ENCODE peak calls at places on chromosomes 16 and 17, in nine cellular contexts. K, V, A, H, D, I, Z, R and X are unnamed samples.
A peak's percentile ranks its signal among the peaks of the same experiment; 100 is the strongest.

GRCh38 chr17:78112508-78113471 is 15.8 kb downstream of the TMC6 start:
- DNase-seq in D (peak; percentile 73), A (peak; percentile 91), V (no peak), K (peak; percentile 12), R (peak; percentile 86), I (peak; percentile 86), Z (peak; percentile 38), H (no peak), X (peak; percentile 81)

GRCh38 chr17:76293106-76293505 is 15.0 kb downstream of the QRICH2 start:
- DNase-seq in A (no peak), K (no peak), H (no peak), D (no peak), V (no peak), Z (no peak), R (no peak), I (no peak), X (no peak)

GRCh38 chr17:66549731-66550207 is 247.4 kb downstream of the PRKCA start:
- DNase-seq in R (no peak), I (no peak), K (peak; percentile 67), D (peak; percentile 24), H (peak; percentile 65), V (no peak), Z (no peak), A (no peak), X (peak; percentile 88)

GRCh38 chr17:42679492-42680330 is 1.9 kb downstream of the CCR10 start:
- DNase-seq in K (peak; percentile 76), I (peak; percentile 86), H (no peak), D (peak; percentile 70), A (peak; percentile 73), V (no peak), R (peak; percentile 79), Z (peak; percentile 70), X (peak; percentile 70)

GRCh38 chr17:47203984-47204721 is 5.0 kb upstream of the MYL4 start:
- DNase-seq in I (no peak), A (no peak), D (no peak), H (no peak), Z (peak; percentile 38), V (no peak), R (no peak), K (peak; percentile 35), X (no peak)

GRCh38 chr17:77184474-77184873 is 43.7 kb downstream of the SEC14L1 start:
- DNase-seq in H (no peak), K (no peak), R (no peak), I (no peak), Z (peak; percentile 39), V (no peak), D (peak; percentile 21), A (no peak), X (no peak)

GRCh38 chr16:88886915-88887521 is 20.6 kb upstream of the PABPN1L start:
- DNase-seq in D (no peak), K (no peak), V (no peak), A (no peak), R (peak; percentile 60), Z (no peak), H (no peak), I (peak; percentile 48), X (no peak)

GRCh38 chr17:18064053-18064452 is 23.7 kb upstream of the DRG2 start:
- DNase-seq in V (no peak), H (no peak), I (no peak), K (no peak), R (no peak), A (no peak), Z (no peak), D (no peak), X (no peak)

GRCh38 chr17:50947844-50948514 is 81.8 kb upstream of the TOB1 start:
- DNase-seq in Z (no peak), I (peak; percentile 96), V (no peak), R (peak; percentile 93), H (no peak), A (no peak), D (no peak), K (no peak), X (peak; percentile 46)

GRCh38 chr16:85329059-85329812 is 217.0 kb upstream of the CIBAR2 start:
- DNase-seq in A (peak; percentile 29), R (peak; percentile 73), V (no peak), D (peak; percentile 23), K (no peak), I (no peak), H (no peak), Z (no peak), X (no peak)

GRCh38 chr16:85326794-85327181 is 214.5 kb upstream of the CIBAR2 start:
- DNase-seq in I (no peak), A (no peak), V (no peak), D (no peak), K (no peak), H (no peak), Z (no peak), R (no peak), X (no peak)

GRCh38 chr16:85326113-85326793 is 214.0 kb upstream of the CIBAR2 start:
- DNase-seq in H (no peak), I (no peak), K (no peak), V (no peak), R (no peak), D (no peak), Z (no peak), A (no peak), X (no peak)

GRCh38 chr16:85328665-85329058 is 216.4 kb upstream of the CIBAR2 start:
- DNase-seq in A (peak; percentile 65), R (no peak), H (no peak), K (no peak), D (no peak), Z (no peak), I (no peak), V (no peak), X (no peak)

DNA sequence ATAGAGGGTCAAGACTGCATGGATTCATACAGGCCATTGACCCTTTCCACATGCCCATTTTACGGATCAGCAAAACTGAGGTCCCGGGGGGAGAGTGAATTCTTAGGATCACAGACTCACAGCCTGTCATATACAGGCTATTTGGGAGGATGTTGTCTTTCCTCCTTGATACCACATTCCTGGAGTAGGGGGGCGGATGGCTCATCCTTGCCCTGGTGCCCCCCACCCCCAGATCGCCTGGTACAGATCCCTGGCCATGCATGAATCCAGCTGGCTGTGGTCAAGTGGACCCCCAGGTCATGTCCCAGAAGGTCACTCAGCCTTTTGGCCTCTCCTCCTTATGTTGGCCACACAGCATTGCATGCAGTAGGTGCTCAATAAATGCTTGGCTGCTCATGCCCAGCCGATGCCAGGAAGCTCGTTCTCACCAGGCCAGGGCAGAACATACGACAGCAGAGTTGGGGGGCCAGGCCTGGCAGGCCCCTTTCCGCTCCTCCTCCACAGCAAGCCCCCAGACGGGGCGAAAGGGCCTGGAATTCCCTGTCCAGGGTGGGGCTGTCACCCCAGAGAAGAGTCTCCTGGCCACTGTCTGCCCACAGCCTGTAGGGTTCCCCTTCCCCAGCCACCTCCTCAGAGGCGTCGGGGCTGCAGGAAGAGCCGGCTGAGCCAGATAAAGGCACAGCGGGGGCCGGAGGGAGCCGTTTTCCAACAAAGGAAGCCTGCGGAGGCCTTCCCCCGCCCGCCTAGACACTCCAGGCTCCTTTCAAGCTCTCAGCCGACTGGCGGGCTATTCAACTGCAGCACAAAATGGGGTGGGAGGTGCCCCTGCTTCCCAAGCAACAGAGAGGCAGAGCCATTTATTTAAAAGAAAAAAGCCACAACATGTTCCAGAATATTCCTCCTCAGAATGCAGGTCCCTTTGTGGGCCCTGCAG is 215.7 kb upstream of the CIBAR2 start:
- DNase-seq in D (no peak), I (no peak), Z (no peak), A (peak; percentile 76), V (no peak), H (no peak), K (no peak), R (no peak), X (no peak)
- TF ChIP-seq CTCF in D (no peak), I (no peak), Z (no peak), A (no peak), V (no peak), H (no peak), K (no peak), R (no peak), X (no peak)

DNA sequence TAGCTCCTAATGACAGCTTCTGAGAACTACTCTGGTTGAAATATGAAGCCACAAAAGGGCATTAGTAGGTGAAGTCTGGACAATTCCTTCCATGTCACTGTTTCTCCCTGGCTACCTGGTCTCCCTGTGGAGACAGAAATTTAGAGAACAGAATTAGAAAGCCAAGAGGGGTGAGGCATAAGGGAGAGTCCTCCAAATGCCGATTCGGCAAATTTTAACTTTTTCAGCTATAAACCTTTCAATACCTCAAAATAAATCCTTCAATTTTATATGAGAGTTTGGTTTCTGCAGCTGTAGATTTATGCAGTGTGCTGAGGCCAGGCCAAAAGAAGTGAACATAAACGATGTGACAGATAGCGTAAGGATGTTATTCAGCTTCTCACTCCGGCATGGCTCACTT is 248.0 kb upstream of the SOX9 start:
- DNase-seq in I (no peak), R (no peak), H (no peak), D (no peak), A (no peak), K (no peak), V (no peak), Z (no peak), X (no peak)
- TF ChIP-seq CTCF in I (no peak), R (no peak), H (no peak), D (no peak), A (no peak), K (no peak), V (no peak), Z (no peak), X (no peak)

DNA sequence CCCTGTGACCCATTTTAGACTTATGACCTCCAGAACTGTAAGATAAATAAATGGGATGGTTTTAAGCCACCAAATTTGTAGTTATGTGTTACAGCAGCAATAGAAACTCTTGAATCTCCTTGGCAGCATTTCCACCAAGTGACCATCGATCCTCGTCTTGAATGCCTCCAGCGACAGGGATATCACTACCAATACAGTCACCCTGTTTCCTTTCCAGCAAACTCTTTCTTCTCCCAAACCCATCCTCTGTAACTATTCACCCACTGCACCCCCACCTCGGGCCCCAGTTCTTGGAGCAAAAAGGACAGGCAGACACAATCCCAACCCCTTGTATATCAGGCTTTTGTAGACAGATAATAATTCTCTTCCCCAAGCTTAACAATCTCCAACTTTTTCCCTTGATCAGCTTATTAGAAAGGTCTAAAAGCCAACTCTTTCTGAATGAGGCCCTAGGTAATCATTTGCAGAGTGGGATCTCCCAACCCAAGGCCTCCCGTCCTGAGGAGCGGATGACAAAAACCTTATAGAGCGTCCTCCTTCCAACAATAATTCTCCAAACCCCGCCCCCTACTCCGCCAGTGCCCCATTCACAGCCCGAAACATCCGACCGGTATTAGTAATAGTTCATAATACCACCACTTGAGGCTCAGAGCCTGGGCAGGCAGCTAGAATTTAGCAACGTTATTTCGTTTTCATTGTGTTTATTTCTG is 14.7 kb upstream of the PLLP start:
- DNase-seq in V (no peak), H (no peak), I (no peak), A (peak; percentile 47), Z (no peak), D (peak; percentile 80), K (no peak), R (peak; percentile 68), X (peak; percentile 73)
- TF ChIP-seq CTCF in V (peak; percentile 32), H (no peak), I (no peak), A (no peak), Z (peak; percentile 35), D (peak; percentile 25), K (no peak), R (no peak), X (no peak)

DNA sequence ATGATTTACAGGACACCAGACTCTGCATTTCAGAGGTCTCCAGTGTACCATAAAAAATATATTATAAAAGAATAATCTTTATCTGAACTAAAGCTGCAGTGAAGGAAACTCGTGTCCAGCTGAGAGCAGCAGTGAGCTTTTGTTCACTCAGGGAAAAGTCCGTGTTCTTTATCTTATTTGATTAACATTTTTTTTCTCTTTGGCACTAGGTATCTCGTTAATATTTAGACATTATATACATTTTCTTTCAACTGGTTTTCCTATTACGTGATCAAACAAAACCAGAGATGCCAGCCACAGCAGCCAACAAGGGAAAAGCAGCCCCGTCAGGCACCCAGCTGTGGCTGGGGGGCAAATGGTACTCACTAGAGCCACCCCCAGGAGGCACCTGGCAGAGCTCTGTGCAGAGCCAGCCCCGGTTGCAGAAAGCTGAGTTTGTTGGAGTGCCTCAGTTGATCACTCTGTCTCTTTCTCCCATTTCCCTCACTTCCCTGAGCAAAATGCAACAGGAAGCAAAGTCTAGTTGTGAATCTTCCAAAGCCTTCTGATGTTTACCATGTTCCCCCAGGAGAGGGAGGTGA is 1.1 kb upstream of the HS3ST4 start:
- DNase-seq in R (no peak), V (no peak), K (no peak), I (no peak), A (no peak), H (no peak), Z (no peak), D (no peak), X (no peak)
- TF ChIP-seq CTCF in R (no peak), V (no peak), K (no peak), I (no peak), A (peak; percentile 27), H (no peak), Z (no peak), D (no peak), X (no peak)